ENCODE peak calls at places on chromosomes 12 and 14, in seven cellular contexts. K is bronchial epithelial cell; Q is substantia nigra; D is CD8-positive, alpha-beta T cell; C is EL; A is left colon; Z is activated CD4-positive, alpha-beta T cell treated with anti-CD3 and anti-CD28 coated beads for 48 hours. P is an unnamed sample.

GRCh38 chr12:76909290-76909689 is 30.5 kb upstream of the CSRP2 start:
- DNase-seq in K (no peak), Q (no peak), D (no peak), C (no peak), A (no peak), Z (no peak), P (no peak)

GRCh38 chr14:49420201-49420600 is 166.0 kb downstream of the RPS29 start:
- DNase-seq in K (no peak), Q (no peak), D (no peak), C (no peak), A (no peak), Z (peak; percentile 56), P (no peak)

GRCh38 chr12:76236640-76237039 is 111.6 kb downstream of the BBS10 start:
- DNase-seq in K (peak; percentile 100), Q (no peak), D (no peak), C (peak; percentile 62), A (no peak), Z (no peak), P (no peak)

GRCh38 chr12:12600659-12601058 is 11.0 kb upstream of the CREBL2 start:
- DNase-seq in K (no peak), Q (no peak), D (no peak), C (no peak), A (no peak), Z (no peak), P (no peak)

GRCh38 chr14:75578099-75578785 is at the start of gene FLVCR2:
- DNase-seq in K (peak; percentile 27), Q (peak; percentile 58), D (peak; percentile 47), C (peak; percentile 74), A (peak; percentile 84), Z (peak; percentile 61), P (peak; percentile 87)

GRCh38 chr14:100762089-100762515 is 35.4 kb downstream of the DLK1 start:
- DNase-seq in K (peak; percentile 65), Q (no peak), D (no peak), C (peak; percentile 58), A (no peak), Z (no peak), P (no peak)

GRCh38 chr14:94521375-94522114 is 12.3 kb upstream of the SERPINA12 start:
- DNase-seq in K (no peak), Q (no peak), D (no peak), C (no peak), A (no peak), Z (no peak), P (no peak)

GRCh38 chr14:89419973-89420482 is 3.0 kb upstream of the FOXN3 start:
- DNase-seq in K (no peak), Q (no peak), D (no peak), C (no peak), A (no peak), Z (peak; percentile 21), P (no peak)

GRCh38 chr12:130497991-130498390 is 160.3 kb downstream of the PIWIL1 start:
- DNase-seq in K (no peak), Q (no peak), D (no peak), C (no peak), A (no peak), Z (no peak), P (no peak)

P was measured in mucosa of descending colon.